ENCODE peak calls at places on chromosomes 7 and 10, in seven cellular contexts. J, Y, P, L, U, A and X are unnamed samples. For H3K4me1 and H3K36me3, the result is how much of the 10 kb centered on the place peaks cover.

GRCh38 chr10:100653238-100653956 is 92.0 kb upstream of the PAX2 start:
- DNase-seq in J (no peak), Y (no peak), P (no peak), L (no peak), U (no peak), A (no peak), X (no peak)

GRCh38 chr10:17768506-17768905 is 16.5 kb downstream of the TMEM236 start:
- DNase-seq in J (no peak), Y (no peak), P (no peak), L (no peak), U (no peak), A (no peak), X (no peak)

GRCh38 chr7:114392686-114393085 is 21.9 kb upstream of the FOXP2 start:
- DNase-seq in J (no peak), Y (no peak), P (no peak), L (no peak), U (no peak), A (no peak), X (no peak)

GRCh38 chr7:53087274-53087673 is 51.8 kb downstream of the POM121L12 start:
- DNase-seq in J (no peak), Y (no peak), P (no peak), L (peak), U (no peak), A (no peak), X (no peak)

GRCh38 chr7:83060218-83060617 is 102.5 kb downstream of the PCLO start:
- DNase-seq in J (no peak), Y (peak), P (no peak), L (no peak), U (no peak), A (peak), X (no peak)

GRCh38 chr10:69056129-69056528 is 31.8 kb upstream of the SRGN start:
- DNase-seq in J (no peak), Y (peak), P (no peak), L (no peak), U (no peak), A (no peak), X (no peak)

GRCh38 chr7:70728873-70729552 is 402.9 kb upstream of the GALNT17 start:
- DNase-seq in J (peak), Y (no peak), P (no peak), L (no peak), U (peak), A (no peak), X (peak)

GRCh38 chr10:116708386-116708785 is 34.0 kb downstream of the HSPA12A start:
- DNase-seq in J (no peak), Y (no peak), P (no peak), L (no peak), U (no peak), A (no peak), X (no peak)

GRCh38 chr7:81499262-81500116 is 270.4 kb downstream of the HGF start:
- DNase-seq in J (no peak), Y (peak), P (no peak), L (no peak), U (peak), A (peak), X (peak)

GRCh38 chr7:27192546-27193334 is 7.2 kb downstream of the HOXA13 start:
- DNase-seq in J (peak), Y (no peak), P (no peak), L (peak), U (no peak), A (peak), X (no peak)

GRCh38 chr10:59580257-59580863 is 129.3 kb downstream of the SLC16A9 start:
- DNase-seq in J (no peak), Y (no peak), P (no peak), L (no peak), U (no peak), A (no peak), X (no peak)

GRCh38 chr7:27172388-27172774 is 1.7 kb downstream of the HOXA10 start:
- DNase-seq in J (peak), Y (no peak), P (no peak), L (peak), U (no peak), A (peak), X (no peak)

GRCh38 chr7:55375237-55375636 is 10.1 kb downstream of the LANCL2 start:
- DNase-seq in J (no peak), Y (no peak), P (no peak), L (no peak), U (no peak), A (no peak), X (no peak)

GRCh38 chr7:13532028-13532753 is 457.3 kb downstream of the ETV1 start:
- DNase-seq in J (no peak), Y (no peak), P (no peak), L (no peak), U (no peak), A (no peak), X (no peak)

GRCh38 chr10:109922353-109922975 is 847 bp downstream of the XPNPEP1 start:
- DNase-seq in J (no peak), Y (no peak), P (no peak), L (no peak), U (no peak), A (no peak), X (no peak)

GRCh38 chr7:66296555-66296954 is 91.4 kb downstream of the TPST1 start:
- DNase-seq in J (no peak), Y (no peak), P (no peak), L (no peak), U (no peak), A (no peak), X (no peak)

GRCh38 chr7:55241958-55242357 is 123.2 kb upstream of the LANCL2 start:
- DNase-seq in J (no peak), Y (no peak), P (no peak), L (no peak), U (no peak), A (no peak), X (no peak)

GRCh38 chr7:116292381-116292780 is 82.0 kb downstream of the TES start:
- DNase-seq in J (no peak), Y (no peak), P (no peak), L (no peak), U (no peak), A (no peak), X (no peak)

GRCh38 chr7:159067870-159068787 is 76.5 kb downstream of the VIPR2 start:
- DNase-seq in J (peak), Y (peak), P (no peak), L (peak), U (no peak), A (peak), X (no peak)

GRCh38 chr10:72612203-72612826 is 13.6 kb downstream of the MICU1 start:
- DNase-seq in J (no peak), Y (no peak), P (no peak), L (no peak), U (no peak), A (peak), X (no peak)

GRCh38 chr7:139828880-139829653 is at the start of gene TBXAS1:
- DNase-seq in J (peak), Y (no peak), P (no peak), L (no peak), U (no peak), A (peak), X (no peak)

GRCh38 chr10:129940617-129941198 is 23.4 kb downstream of the EBF3 start:
- DNase-seq in J (no peak), Y (no peak), P (no peak), L (peak), U (no peak), A (no peak), X (no peak)

GRCh38 chr10:129942391-129942790 is 21.7 kb downstream of the EBF3 start:
- DNase-seq in J (no peak), Y (no peak), P (no peak), L (peak), U (no peak), A (no peak), X (no peak)

GRCh38 chr10:129941199-129942018 is 22.7 kb downstream of the EBF3 start:
- DNase-seq in J (no peak), Y (no peak), P (no peak), L (peak), U (no peak), A (no peak), X (no peak)

GRCh38 chr10:129942936-129943724 is 20.9 kb downstream of the EBF3 start:
- DNase-seq in J (no peak), Y (no peak), P (no peak), L (peak), U (no peak), A (no peak), X (no peak)

DNA sequence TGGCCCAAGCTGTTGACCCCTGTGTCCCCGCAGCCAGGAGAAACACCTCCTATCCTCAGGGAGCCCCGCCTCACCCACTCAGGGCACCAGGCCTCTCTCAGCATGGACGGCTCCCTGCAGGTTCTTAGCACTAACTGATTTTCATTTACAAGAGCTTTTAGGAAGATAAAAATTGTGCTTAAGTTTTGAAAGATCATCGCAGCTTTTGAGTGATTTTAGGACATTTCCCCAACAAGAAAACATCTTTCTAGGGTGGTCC is 22.1 kb downstream of the EBF3 start:
- DNase-seq in J (no peak), Y (no peak), P (no peak), L (no peak), U (no peak), A (no peak), X (no peak)
- H3K4me1 ChIP-seq in J (under half), Y (half or more), P (under half), L (half or more), U (under half), A (under half), X (under half)

GRCh38 chr7:47542051-47542450 is 39.9 kb downstream of the TNS3 start:
- DNase-seq in J (no peak), Y (no peak), P (no peak), L (no peak), U (no peak), A (no peak), X (no peak)
- H3K36me3 ChIP-seq in J (under half), Y (under half), P (under half), L (under half), U (under half), A (under half), X (under half)

GRCh38 chr10:79082631-79083581 is 14.1 kb downstream of the ZMIZ1 start:
- DNase-seq in J (no peak), Y (no peak), P (no peak), L (no peak), U (no peak), A (no peak), X (no peak)
- H3K4me1 ChIP-seq in J (half or more), Y (half or more), P (half or more), L (half or more), U (under half), A (half or more), X (half or more)

DNA sequence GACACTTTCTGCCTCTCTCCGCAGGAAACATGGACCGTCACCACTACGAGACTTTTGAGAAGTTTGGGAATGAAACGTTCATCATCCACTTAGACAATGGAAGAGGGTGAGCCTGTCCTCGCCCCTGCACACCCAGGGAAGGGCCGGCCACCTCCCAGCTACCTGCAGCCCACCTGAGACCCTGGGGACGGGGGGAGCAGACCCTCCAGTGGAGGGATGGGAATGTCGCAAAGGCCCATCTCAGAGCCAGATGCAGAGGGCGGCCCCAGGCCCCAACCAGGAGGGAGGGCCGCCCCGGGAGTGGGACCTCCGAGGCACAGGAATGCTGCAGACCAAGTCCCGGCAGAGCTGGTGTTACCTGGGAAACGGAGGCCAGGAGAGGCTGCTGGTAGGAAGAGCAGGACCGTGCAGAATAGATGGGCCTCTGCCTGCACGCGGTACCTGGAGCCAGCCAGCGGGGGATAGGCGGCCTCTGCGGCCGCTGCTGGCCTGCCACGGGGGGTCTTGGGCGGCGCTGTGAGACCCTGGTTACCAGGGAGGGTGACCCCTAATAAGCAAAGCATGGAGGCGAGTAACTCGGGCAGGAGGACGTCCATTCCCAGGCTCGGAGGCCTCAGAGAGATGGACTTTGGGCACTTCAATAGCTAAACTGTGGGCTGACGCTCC is 32.9 kb upstream of the FOXL3 start:
- DNase-seq in J (no peak), Y (no peak), P (no peak), L (peak), U (no peak), A (no peak), X (no peak)
- H3K36me3 ChIP-seq in J (under half), Y (half or more), P (under half), L (half or more), U (under half), A (under half), X (under half)

GRCh38 chr7:130394421-130395188 is 14.3 kb downstream of the CPA1 start:
- DNase-seq in J (no peak), Y (no peak), P (no peak), L (no peak), U (no peak), A (no peak), X (no peak)

GRCh38 chr7:130398751-130399150 is 18.5 kb downstream of the CPA1 start:
- DNase-seq in J (no peak), Y (no peak), P (no peak), L (no peak), U (no peak), A (no peak), X (no peak)

GRCh38 chr7:130400120-130400572 is 19.9 kb downstream of the CPA1 start:
- DNase-seq in J (no peak), Y (no peak), P (no peak), L (no peak), U (no peak), A (no peak), X (no peak)

GRCh38 chr7:130397056-130397455 is 16.8 kb downstream of the CPA1 start:
- DNase-seq in J (no peak), Y (no peak), P (no peak), L (no peak), U (no peak), A (no peak), X (no peak)

GRCh38 chr7:130397472-130397871 is 17.2 kb downstream of the CPA1 start:
- DNase-seq in J (no peak), Y (no peak), P (no peak), L (no peak), U (no peak), A (no peak), X (no peak)
- H3K4me1 ChIP-seq in J (under half), Y (under half), P (under half), L (under half), U (under half), A (under half), X (under half)